ENCODE peak calls at places on chromosomes 12 and 14, in ten cellular contexts. B is left lung; F is heart left ventricle; L is AG10803; G is IMR-90; N is GM12878; M is brain microvascular endothelial cell; D is body of pancreas; Y is CD8-positive, alpha-beta T cell; R is esophagus squamous epithelium. U is an unnamed sample.

GRCh38 chr12:19946549-19946948 is 421.8 kb upstream of the PDE3A start:
- DNase-seq in Y (no peak), N (no peak), G (peak; percentile 98), B (no peak), D (no peak), R (no peak), M (peak; percentile 97), F (no peak), L (peak; percentile 87), U (peak; percentile 97)

GRCh38 chr12:131471271-131471905 is 239.5 kb upstream of the SFSWAP start:
- DNase-seq in R (no peak), L (no peak), F (no peak), B (no peak), D (no peak), M (no peak), G (no peak), Y (no peak), N (no peak), U (no peak)

GRCh38 chr14:28297559-28297958 is 469.0 kb upstream of the FOXG1 start:
- DNase-seq in G (no peak), B (no peak), F (no peak), R (no peak), M (no peak), D (no peak), Y (no peak), N (no peak), L (no peak), U (no peak)

GRCh38 chr12:66653801-66654200 is 25.1 kb downstream of the GRIP1 start:
- DNase-seq in L (no peak), G (no peak), B (no peak), F (no peak), Y (no peak), N (no peak), D (no peak), R (no peak), M (no peak), U (no peak)

GRCh38 chr14:102738373-102739189 is 38.7 kb upstream of the TRAF3 start:
- DNase-seq in M (no peak), B (no peak), D (no peak), F (no peak), N (no peak), Y (no peak), L (no peak), G (no peak), R (no peak), U (no peak)

GRCh38 chr12:124551268-124552144 is 15.9 kb downstream of the NCOR2 start:
- DNase-seq in Y (no peak), M (no peak), D (peak; percentile 58), R (no peak), N (no peak), G (peak; percentile 33), F (peak; percentile 79), L (no peak), B (peak; percentile 89), U (no peak)

GRCh38 chr12:52372216-52373154 is 5.2 kb upstream of the KRT85 start:
- DNase-seq in R (no peak), Y (peak; percentile 60), M (peak; percentile 82), D (peak; percentile 89), F (peak; percentile 80), B (peak; percentile 76), L (peak; percentile 91), G (peak; percentile 81), N (no peak), U (peak; percentile 93)

GRCh38 chr12:58774731-58775130 is 145.6 kb downstream of the LRIG3 start:
- DNase-seq in B (no peak), F (no peak), L (peak; percentile 6), Y (no peak), G (no peak), D (no peak), M (no peak), R (no peak), N (no peak), U (no peak)

GRCh38 chr12:70648831-70649230 is 11.6 kb upstream of the PTPRB start:
- DNase-seq in M (no peak), Y (no peak), L (peak; percentile 79), B (no peak), D (no peak), F (no peak), N (no peak), R (no peak), G (peak; percentile 84), U (peak; percentile 87)

GRCh38 chr14:96204151-96205058 is at the start of gene BDKRB2:
- DNase-seq in N (no peak), F (peak; percentile 61), G (peak; percentile 92), B (peak; percentile 78), Y (no peak), L (peak; percentile 78), D (peak; percentile 90), M (peak; percentile 64), R (no peak), U (peak; percentile 72)

GRCh38 chr12:4852911-4853310 is 56.8 kb upstream of the KCNA1 start:
- DNase-seq in M (no peak), F (no peak), B (no peak), R (no peak), N (no peak), Y (no peak), L (no peak), G (no peak), D (no peak), U (no peak)

GRCh38 chr14:43706901-43707300 is 800.2 kb downstream of the FSCB start:
- DNase-seq in F (no peak), B (no peak), M (no peak), R (no peak), D (no peak), G (peak; percentile 45), L (no peak), N (no peak), Y (no peak), U (peak; percentile 27)

GRCh38 chr12:105317453-105317852 is 13.0 kb upstream of the C12orf75 start:
- DNase-seq in N (no peak), G (peak; percentile 84), L (peak; percentile 83), F (no peak), B (no peak), D (no peak), Y (no peak), R (no peak), M (peak; percentile 30), U (peak; percentile 64)

GRCh38 chr14:49173765-49174373 is 412.3 kb downstream of the RPS29 start:
- DNase-seq in M (peak; percentile 77), L (peak; percentile 63), D (peak; percentile 57), G (peak; percentile 69), Y (peak; percentile 11), F (no peak), B (peak; percentile 58), R (no peak), N (peak; percentile 27), U (peak; percentile 83)

GRCh38 chr14:83734431-83734830 is 1795.5 kb upstream of the FLRT2 start:
- DNase-seq in L (no peak), D (no peak), B (no peak), M (no peak), Y (no peak), G (no peak), F (no peak), R (no peak), N (no peak), U (no peak)

GRCh38 chr12:52759218-52759617 is 17.9 kb downstream of the KRT76 start:
- DNase-seq in B (no peak), F (no peak), M (no peak), G (no peak), N (no peak), R (no peak), D (no peak), Y (no peak), L (no peak), U (no peak)

DNA sequence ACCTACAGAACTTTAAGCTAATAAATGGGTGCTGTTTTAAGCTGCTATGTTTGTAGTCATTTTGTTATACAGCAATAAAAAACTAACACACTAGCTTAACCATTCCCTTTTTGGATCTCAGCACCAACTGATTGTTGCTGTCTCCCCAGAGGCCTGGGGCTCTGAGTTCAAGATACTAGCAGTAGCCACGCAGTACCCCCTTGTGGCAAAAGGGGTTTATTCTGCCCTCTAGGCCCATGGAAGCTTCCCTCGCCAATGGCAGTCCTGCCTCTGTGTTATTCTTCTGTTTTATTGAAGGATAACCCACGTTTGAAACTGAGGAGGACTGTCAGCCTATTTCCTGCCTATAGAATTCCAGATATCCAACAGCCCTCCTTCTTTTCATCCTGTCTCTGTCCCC is 455.3 kb upstream of the ATP2B1 start:
- DNase-seq in Y (no peak), B (no peak), F (no peak), L (peak; percentile 0), M (no peak), D (no peak), R (no peak), G (no peak), N (no peak), U (no peak)
- TF ChIP-seq CTCF in Y (no peak), B (no peak), F (no peak), L (no peak), M (peak; percentile 20), D (no peak), R (no peak), G (peak; percentile 16), N (peak; percentile 23), U (no peak)

GRCh38 chr14:71165121-71165574 is 257.9 kb downstream of the PCNX1 start:
- DNase-seq in G (peak; percentile 6), D (peak; percentile 13), R (no peak), N (no peak), B (no peak), Y (no peak), L (peak; percentile 34), F (no peak), M (no peak), U (no peak)
- H3K4me3 ChIP-seq in G (no peak overlapping the region), D (no peak overlapping the region), R (no peak overlapping the region), N (no peak overlapping the region), B (no peak overlapping the region), Y (no peak overlapping the region), L (no peak overlapping the region), F (no peak overlapping the region), M (no peak overlapping the region), U (no peak overlapping the region)

DNA sequence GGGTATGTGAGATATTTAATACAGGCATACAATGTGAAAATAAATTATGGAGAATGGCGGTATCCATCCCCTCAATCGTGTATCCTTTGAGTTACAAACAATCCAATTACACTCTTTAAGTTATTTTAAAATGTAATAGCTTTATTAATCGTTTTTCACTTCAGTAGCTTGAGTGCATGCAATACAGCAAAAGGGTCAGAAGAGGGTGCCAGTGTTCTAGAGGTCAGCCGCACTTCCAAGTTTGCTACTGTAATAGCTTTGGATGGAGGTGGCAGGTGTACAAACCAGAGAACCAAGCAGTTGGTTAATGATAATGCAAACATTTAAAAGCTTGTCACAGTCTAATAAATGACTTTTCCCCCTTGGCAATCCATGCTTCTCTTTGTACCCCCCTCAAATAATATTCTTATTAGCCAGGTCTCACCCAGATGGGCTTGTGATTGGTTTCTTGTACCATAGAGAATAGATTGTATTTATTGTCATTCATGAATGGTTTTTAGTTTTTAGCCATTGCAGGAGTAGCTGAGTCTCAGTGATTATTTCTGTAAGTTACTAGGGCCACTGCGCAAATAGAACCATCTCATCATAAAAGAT is 127.0 kb downstream of the ERC1 start:
- DNase-seq in G (peak; percentile 79), L (peak; percentile 74), R (no peak), M (peak; percentile 75), Y (peak; percentile 74), F (peak; percentile 62), B (peak; percentile 50), N (no peak), D (peak; percentile 87), U (peak; percentile 86)
- TF ChIP-seq CTCF in G (peak; percentile 90), L (peak; percentile 96), R (peak; percentile 90), M (peak; percentile 92), Y (peak; percentile 98), F (peak; percentile 90), B (peak; percentile 83), N (peak; percentile 83), D (peak; percentile 88), U (peak; percentile 91)

DNA sequence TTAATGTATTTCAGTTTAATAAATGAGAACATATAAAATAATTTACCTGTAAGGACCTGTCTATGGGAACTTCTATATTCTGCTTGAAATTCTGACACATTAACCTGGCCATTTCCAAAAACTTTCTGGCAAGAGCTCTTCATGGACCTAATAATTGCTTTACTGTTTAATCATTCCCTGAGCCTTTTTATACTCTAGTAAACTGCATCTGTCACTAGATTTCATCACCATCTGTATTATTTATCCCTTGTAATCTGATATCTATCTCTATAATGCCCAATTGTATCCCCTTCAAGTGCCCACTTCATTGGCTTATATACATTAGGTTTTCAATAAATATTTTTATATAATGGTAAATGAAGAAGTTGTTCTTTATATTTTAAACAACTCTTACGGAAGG is 327.8 kb downstream of the RAD51B start:
- DNase-seq in L (peak; percentile 48), F (no peak), G (no peak), B (no peak), R (no peak), D (no peak), Y (no peak), N (no peak), M (no peak), U (peak; percentile 50)
- H3K4me3 ChIP-seq in L (no peak overlapping the region), F (no peak overlapping the region), G (no peak overlapping the region), B (no peak overlapping the region), R (no peak overlapping the region), D (no peak overlapping the region), Y (no peak overlapping the region), N (no peak overlapping the region), M (no peak overlapping the region), U (no peak overlapping the region)

U was measured in cardiac fibroblast.